ENCODE peak calls at places on chromosomes 2 and 18, in six cellular contexts. P, V, T, U, Q and R are unnamed samples.

GRCh38 chr2:207256476-207257207 is 90.9 kb upstream of the KLF7 start:
- DNase-seq in V (no peak), Q (no peak), T (no peak), U (no peak), P (no peak), R (no peak)

GRCh38 chr18:48632676-48633257 is 93.9 kb downstream of the CTIF start:
- DNase-seq in Q (no peak), P (no peak), T (peak), V (no peak), U (peak), R (no peak)

GRCh38 chr2:61862085-61862484 is 8.2 kb upstream of the FAM161A start:
- DNase-seq in Q (no peak), V (no peak), U (no peak), P (no peak), T (no peak), R (no peak)

GRCh38 chr2:99695121-99695773 is 205.4 kb upstream of the REV1 start:
- DNase-seq in V (no peak), T (no peak), Q (no peak), P (no peak), U (no peak), R (no peak)

GRCh38 chr2:134411279-134411827 is 157.5 kb downstream of the MGAT5 start:
- DNase-seq in P (no peak), V (no peak), U (no peak), T (no peak), Q (no peak), R (no peak)

GRCh38 chr2:147663153-147663961 is 181.5 kb upstream of the ACVR2A start:
- DNase-seq in P (no peak), V (no peak), T (no peak), Q (no peak), U (no peak), R (no peak)

GRCh38 chr18:74522635-74523548 is 11.4 kb upstream of the CNDP1 start:
- DNase-seq in U (peak), P (no peak), Q (no peak), T (no peak), V (no peak), R (no peak)

GRCh38 chr2:38535745-38536506 is 66.8 kb downstream of the HNRNPLL start:
- DNase-seq in U (peak), V (peak), T (peak), Q (peak), P (peak), R (peak)

GRCh38 chr18:71398530-71398929 is 1109.7 kb downstream of the SOCS6 start:
- DNase-seq in U (no peak), T (no peak), V (no peak), Q (no peak), P (no peak), R (no peak)

GRCh38 chr2:203059567-203059966 is 44.9 kb downstream of the NBEAL1 start:
- DNase-seq in V (no peak), P (no peak), U (no peak), Q (no peak), T (no peak), R (no peak)

GRCh38 chr2:238439093-238439849 is 12.5 kb downstream of the ASB1 start:
- DNase-seq in Q (no peak), V (no peak), P (peak), U (no peak), T (peak), R (no peak)

GRCh38 chr2:189393440-189394111 is 47.7 kb upstream of the WDR75 start:
- DNase-seq in U (no peak), P (no peak), T (no peak), Q (no peak), V (no peak), R (no peak)

GRCh38 chr2:189391201-189391600 is 50.1 kb upstream of the WDR75 start:
- DNase-seq in T (no peak), P (no peak), V (no peak), Q (no peak), U (no peak), R (no peak)

GRCh38 chr2:189394525-189394924 is 46.7 kb upstream of the WDR75 start:
- DNase-seq in Q (no peak), T (no peak), U (no peak), P (no peak), V (no peak), R (no peak)
- H3K27ac ChIP-seq in Q (no peak), T (no peak), U (peak), P (peak), V (no peak), R (no peak)

GRCh38 chr2:178074123-178075005 is 1.8 kb upstream of the PDE11A start:
- DNase-seq in T (no peak), Q (no peak), V (no peak), U (no peak), P (no peak), R (no peak)

GRCh38 chr2:178072000-178072382 is 586 bp downstream of the PDE11A start:
- DNase-seq in U (no peak), P (no peak), V (no peak), T (no peak), Q (no peak), R (no peak)

GRCh38 chr2:178070824-178071223 is 1.8 kb downstream of the PDE11A start:
- DNase-seq in V (no peak), T (no peak), P (no peak), U (no peak), Q (no peak), R (no peak)

GRCh38 chr2:178075006-178075326 is 2.4 kb upstream of the PDE11A start:
- DNase-seq in T (no peak), V (no peak), U (no peak), P (no peak), Q (no peak), R (no peak)

DNA sequence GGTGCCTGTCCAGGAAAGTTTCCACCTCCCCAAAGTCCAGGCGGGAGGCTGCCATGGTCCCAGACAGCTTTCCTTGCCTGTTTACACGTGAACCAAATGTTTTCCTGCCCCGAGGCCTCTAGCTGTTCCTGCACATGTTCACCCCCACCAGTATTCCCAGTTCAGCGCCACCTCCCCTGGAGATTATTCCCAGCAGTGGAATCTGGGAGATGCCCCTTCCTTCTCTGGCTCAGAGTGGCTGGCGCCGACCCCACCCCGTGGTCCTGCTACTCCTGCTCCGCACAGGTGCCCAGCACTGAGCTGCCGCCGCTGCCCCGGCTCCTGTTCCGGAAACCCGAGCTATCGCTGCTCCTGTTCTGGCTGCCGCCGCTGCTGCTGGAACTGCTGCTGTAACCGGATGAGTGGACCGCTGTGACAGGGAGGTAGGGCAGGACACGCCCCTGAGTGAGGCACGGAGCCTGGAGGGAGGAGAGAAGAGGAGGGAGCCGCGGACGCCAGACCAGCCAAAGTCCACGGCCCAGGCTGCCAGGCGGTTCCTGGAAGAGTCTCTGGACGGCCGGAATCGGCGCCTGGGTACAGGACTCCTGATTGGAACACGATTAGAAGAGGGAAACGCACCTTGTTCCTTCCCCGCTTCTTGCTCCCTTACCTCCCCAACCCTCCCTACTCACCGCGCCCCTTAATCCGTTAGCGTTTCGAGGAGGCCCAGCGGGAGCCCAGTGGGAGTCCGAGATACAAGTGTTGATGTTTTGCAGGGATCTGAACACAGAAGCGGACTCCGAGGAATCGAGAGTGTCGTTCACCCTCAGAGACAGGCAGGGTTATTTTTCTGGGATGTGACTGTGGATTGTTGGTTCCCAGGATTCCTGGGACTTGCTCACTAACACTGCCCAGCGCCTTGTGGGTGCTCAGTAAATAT is at the start of gene PDE11A:
- DNase-seq in V (peak), T (peak), P (peak), Q (peak), U (peak), R (peak)
- TF ChIP-seq POLR2A in V (no peak), T (no peak), P (no peak), Q (no peak), U (peak), R (peak)

GRCh38 chr2:177314194-177314593 is 49.7 kb upstream of the NFE2L2 start:
- DNase-seq in Q (no peak), V (no peak), P (no peak), T (no peak), U (no peak), R (no peak)
- H3K27ac ChIP-seq in Q (no peak), V (no peak), P (peak), T (peak), U (no peak), R (peak)

GRCh38 chr18:54958711-54959625 is at the start of gene CCDC68:
- DNase-seq in V (no peak), P (no peak), U (no peak), T (no peak), Q (peak), R (peak)
- TF ChIP-seq POLR2A in V (no peak), P (no peak), U (no peak), T (no peak), Q (no peak), R (peak)

GRCh38 chr2:77521931-77522470 is at the start of gene LRRTM4:
- DNase-seq in U (no peak), P (no peak), Q (no peak), V (no peak), T (no peak), R (no peak)

GRCh38 chr2:77522883-77523282 is 707 bp upstream of the LRRTM4 start:
- DNase-seq in U (no peak), V (no peak), Q (no peak), P (no peak), T (no peak), R (no peak)

GRCh38 chr2:77520981-77521380 is 1.2 kb downstream of the LRRTM4 start:
- DNase-seq in P (no peak), U (no peak), Q (no peak), V (no peak), T (no peak), R (no peak)

GRCh38 chr2:77519888-77520506 is 2.2 kb downstream of the LRRTM4 start:
- DNase-seq in P (no peak), Q (no peak), U (no peak), V (no peak), T (no peak), R (no peak)

GRCh38 chr2:77521482-77521881 is 694 bp downstream of the LRRTM4 start:
- DNase-seq in U (no peak), T (no peak), Q (no peak), V (no peak), P (no peak), R (no peak)
- H3K27ac ChIP-seq in U (no peak), T (no peak), Q (no peak), V (peak), P (no peak), R (no peak)

GRCh38 chr2:106195996-106196395 is 1.9 kb upstream of the UXS1 start:
- DNase-seq in V (no peak), Q (no peak), T (no peak), P (no peak), U (no peak), R (no peak)

GRCh38 chr2:106192752-106193490 is 1.2 kb downstream of the UXS1 start:
- DNase-seq in P (no peak), V (no peak), U (no peak), Q (no peak), T (peak), R (no peak)

GRCh38 chr2:106195456-106195855 is 1.4 kb upstream of the UXS1 start:
- DNase-seq in T (no peak), U (no peak), Q (no peak), V (no peak), P (no peak), R (no peak)

GRCh38 chr2:106193491-106193976 is 567 bp downstream of the UXS1 start:
- DNase-seq in Q (peak), T (peak), P (no peak), V (no peak), U (no peak), R (peak)

GRCh38 chr2:106193977-106194778 is at the start of gene UXS1:
- DNase-seq in P (peak), T (peak), U (peak), Q (peak), V (peak), R (peak)
- TF ChIP-seq POLR2A in P (peak), T (no peak), U (peak), Q (peak), V (peak), R (peak)